ENCODE peak calls at places on chromosomes 2 and 18, in five cellular contexts. F is GM12891; S is fibroblast of the aortic adventitia; B is occipital lobe; E is activated CD4-positive, alpha-beta T cell treated with anti-CD3 and anti-CD28 coated beads, Interleukin-2, amount 50 U/mL, for 4 hours. K is an unnamed sample.

GRCh38 chr18:65567372-65567771 is 183.4 kb upstream of the CDH7 start:
- DNase-seq in B (no peak), S (no peak), F (no peak), E (no peak), K (no peak)

GRCh38 chr2:56741601-56742102 is 557.9 kb downstream of the CCDC85A start:
- DNase-seq in E (no peak), B (peak; percentile 7), F (no peak), S (peak; percentile 88), K (no peak)

GRCh38 chr2:190722061-190722759 is 73.3 kb downstream of the NAB1 start:
- DNase-seq in E (no peak), F (no peak), S (peak; percentile 25), B (no peak), K (no peak)

GRCh38 chr18:11405804-11406203 is 203.6 kb upstream of the SLC35G4 start:
- DNase-seq in S (no peak), B (no peak), E (no peak), F (no peak), K (no peak)

GRCh38 chr2:239625913-239626734 is 225.3 kb upstream of the HDAC4 start:
- DNase-seq in F (no peak), B (no peak), E (no peak), S (no peak), K (no peak)

GRCh38 chr2:84278386-84278785 is 180.7 kb downstream of the SUCLG1 start:
- DNase-seq in B (no peak), S (no peak), E (no peak), F (no peak), K (no peak)

GRCh38 chr2:38665854-38666577 is at the start of gene GALM:
- DNase-seq in B (peak; percentile 33), S (peak; percentile 99), E (peak; percentile 21), F (no peak), K (peak; percentile 37)

GRCh38 chr18:79447703-79448367 is 52.1 kb downstream of the NFATC1 start:
- DNase-seq in S (no peak), F (no peak), B (peak; percentile 13), E (no peak), K (no peak)

GRCh38 chr2:172930871-172931255 is 144.8 kb upstream of the MAP3K20 start:
- DNase-seq in B (no peak), F (no peak), E (no peak), S (no peak), K (no peak)

GRCh38 chr2:36701391-36701795 is 4.9 kb downstream of the VIT start:
- DNase-seq in S (peak; percentile 28), F (no peak), B (no peak), E (no peak), K (no peak)

GRCh38 chr2:173305303-173305702 is 49.4 kb upstream of the CDCA7 start:
- DNase-seq in S (no peak), B (no peak), E (no peak), F (no peak), K (no peak)

GRCh38 chr18:25097119-25098114 is 254.5 kb downstream of the ZNF521 start:
- DNase-seq in E (no peak), B (no peak), S (peak; percentile 4), F (no peak), K (no peak)

GRCh38 chr18:42712065-42712464 is 403.4 kb downstream of the RIT2 start:
- DNase-seq in S (no peak), B (no peak), E (no peak), F (no peak), K (no peak)

GRCh38 chr2:240689975-240690374 is 1.7 kb upstream of the AQP12A start:
- DNase-seq in B (no peak), E (no peak), F (no peak), S (no peak), K (no peak)

GRCh38 chr18:41378628-41379027 is 576.4 kb upstream of the PIK3C3 start:
- DNase-seq in B (no peak), S (peak; percentile 4), E (no peak), F (no peak), K (no peak)

K was measured in stimulated activated CD4-positive, alpha-beta T cell treated with anti-CD3 and anti-CD28 coated beads, TNF-alpha, amount 100 ng/mL, for 48 hours.